ENCODE peak calls at places on chromosome 5, in seven cellular contexts. One of them, this sample, is unnamed.
A peak's percentile ranks its signal among the peaks of the same experiment; 100 is the strongest.

GRCh38 chr5:73938280-73938937 is 312.4 kb downstream of the ARHGEF28 start:
- DNase-seq in dorsolateral prefrontal cortex: no peak
- DNase-seq in cardiac fibroblast: peak; percentile 91
- DNase-seq in fibroblast of mammary gland: peak; percentile 94
- DNase-seq in BJ: peak; percentile 92
- DNase-seq in OCI-LY7: no peak
- DNase-seq in breast epithelium: peak; percentile 67
- DNase-seq in this sample: peak; percentile 96

GRCh38 chr5:91311697-91312501 is 71.2 kb downstream of the ARRDC3 start:
- DNase-seq in cardiac fibroblast: peak; percentile 99
- DNase-seq in fibroblast of mammary gland: peak; percentile 100
- DNase-seq in BJ: peak; percentile 99
- DNase-seq in OCI-LY7: peak; percentile 82
- DNase-seq in dorsolateral prefrontal cortex: no peak
- DNase-seq in breast epithelium: peak; percentile 89
- DNase-seq in this sample: peak; percentile 93

GRCh38 chr5:180872419-180872818 is 11.3 kb upstream of the ZFP62 start:
- DNase-seq in OCI-LY7: no peak
- DNase-seq in BJ: no peak
- DNase-seq in cardiac fibroblast: no peak
- DNase-seq in dorsolateral prefrontal cortex: no peak
- DNase-seq in fibroblast of mammary gland: no peak
- DNase-seq in breast epithelium: no peak
- DNase-seq in this sample: no peak

GRCh38 chr5:95864944-95865504 is 42.5 kb upstream of the GLRX start:
- DNase-seq in cardiac fibroblast: no peak
- DNase-seq in OCI-LY7: no peak
- DNase-seq in BJ: no peak
- DNase-seq in breast epithelium: no peak
- DNase-seq in fibroblast of mammary gland: no peak
- DNase-seq in dorsolateral prefrontal cortex: no peak
- DNase-seq in this sample: peak; percentile 49

GRCh38 chr5:151023651-151024050 is 3.3 kb downstream of the GPX3 start:
- DNase-seq in BJ: no peak
- DNase-seq in cardiac fibroblast: peak; percentile 89
- DNase-seq in breast epithelium: peak; percentile 66
- DNase-seq in fibroblast of mammary gland: peak; percentile 74
- DNase-seq in dorsolateral prefrontal cortex: no peak
- DNase-seq in OCI-LY7: no peak
- DNase-seq in this sample: peak; percentile 85

GRCh38 chr5:83265318-83265717 is 188.0 kb downstream of the XRCC4 start:
- DNase-seq in breast epithelium: no peak
- DNase-seq in cardiac fibroblast: peak; percentile 25
- DNase-seq in dorsolateral prefrontal cortex: no peak
- DNase-seq in fibroblast of mammary gland: no peak
- DNase-seq in OCI-LY7: no peak
- DNase-seq in BJ: no peak
- DNase-seq in this sample: no peak

GRCh38 chr5:15796557-15796956 is 296.6 kb downstream of the FBXL7 start:
- DNase-seq in BJ: no peak
- DNase-seq in OCI-LY7: no peak
- DNase-seq in breast epithelium: no peak
- DNase-seq in dorsolateral prefrontal cortex: no peak
- DNase-seq in cardiac fibroblast: no peak
- DNase-seq in fibroblast of mammary gland: no peak
- DNase-seq in this sample: no peak

GRCh38 chr5:157275403-157275802 is 9.5 kb downstream of the CYFIP2 start:
- DNase-seq in fibroblast of mammary gland: no peak
- DNase-seq in cardiac fibroblast: no peak
- DNase-seq in dorsolateral prefrontal cortex: no peak
- DNase-seq in BJ: no peak
- DNase-seq in OCI-LY7: no peak
- DNase-seq in breast epithelium: no peak
- DNase-seq in this sample: no peak

GRCh38 chr5:103744159-103744558 is 181.6 kb upstream of the NUDT12 start:
- DNase-seq in OCI-LY7: no peak
- DNase-seq in fibroblast of mammary gland: peak; percentile 75
- DNase-seq in dorsolateral prefrontal cortex: no peak
- DNase-seq in BJ: peak; percentile 61
- DNase-seq in cardiac fibroblast: peak; percentile 37
- DNase-seq in breast epithelium: no peak
- DNase-seq in this sample: no peak

GRCh38 chr5:74103131-74104023 is 477.4 kb downstream of the ARHGEF28 start:
- DNase-seq in OCI-LY7: no peak
- DNase-seq in dorsolateral prefrontal cortex: no peak
- DNase-seq in cardiac fibroblast: no peak
- DNase-seq in breast epithelium: peak; percentile 35
- DNase-seq in BJ: no peak
- DNase-seq in fibroblast of mammary gland: no peak
- DNase-seq in this sample: peak; percentile 60

GRCh38 chr5:38922199-38922598 is 76.4 kb downstream of the OSMR start:
- DNase-seq in cardiac fibroblast: peak; percentile 64
- DNase-seq in breast epithelium: no peak
- DNase-seq in fibroblast of mammary gland: peak; percentile 60
- DNase-seq in OCI-LY7: peak; percentile 29
- DNase-seq in dorsolateral prefrontal cortex: peak; percentile 55
- DNase-seq in BJ: no peak
- DNase-seq in this sample: peak; percentile 67

GRCh38 chr5:76074487-76074886 is 8.7 kb upstream of the SV2C start:
- DNase-seq in OCI-LY7: peak; percentile 30
- DNase-seq in BJ: no peak
- DNase-seq in fibroblast of mammary gland: no peak
- DNase-seq in dorsolateral prefrontal cortex: no peak
- DNase-seq in breast epithelium: no peak
- DNase-seq in cardiac fibroblast: no peak
- DNase-seq in this sample: no peak

GRCh38 chr5:63961598-63962161 is 565 bp downstream of the HTR1A start:
- DNase-seq in breast epithelium: no peak
- DNase-seq in fibroblast of mammary gland: no peak
- DNase-seq in OCI-LY7: no peak
- DNase-seq in BJ: no peak
- DNase-seq in dorsolateral prefrontal cortex: no peak
- DNase-seq in cardiac fibroblast: no peak
- DNase-seq in this sample: no peak

GRCh38 chr5:419970-420369 is 23.0 kb upstream of the EXOC3 start:
- DNase-seq in fibroblast of mammary gland: no peak
- DNase-seq in cardiac fibroblast: peak; percentile 30
- DNase-seq in BJ: no peak
- DNase-seq in OCI-LY7: no peak
- DNase-seq in breast epithelium: no peak
- DNase-seq in dorsolateral prefrontal cortex: peak; percentile 7
- DNase-seq in this sample: no peak

GRCh38 chr5:172952034-172952511 is 7.2 kb upstream of the RPL26L1 start:
- DNase-seq in cardiac fibroblast: peak; percentile 39
- DNase-seq in breast epithelium: no peak
- DNase-seq in fibroblast of mammary gland: no peak
- DNase-seq in BJ: peak; percentile 74
- DNase-seq in OCI-LY7: no peak
- DNase-seq in dorsolateral prefrontal cortex: no peak
- DNase-seq in this sample: no peak

GRCh38 chr5:94361161-94361560 is 257.2 kb downstream of the KIAA0825 start:
- DNase-seq in fibroblast of mammary gland: peak; percentile 54
- DNase-seq in cardiac fibroblast: no peak
- DNase-seq in OCI-LY7: no peak
- DNase-seq in breast epithelium: no peak
- DNase-seq in dorsolateral prefrontal cortex: no peak
- DNase-seq in BJ: no peak
- DNase-seq in this sample: peak; percentile 29
- H3K4me3 ChIP-seq in fibroblast of mammary gland: no peak overlapping the region
- H3K4me3 ChIP-seq in cardiac fibroblast: no peak overlapping the region
- H3K4me3 ChIP-seq in OCI-LY7: no peak overlapping the region
- H3K4me3 ChIP-seq in breast epithelium: no peak overlapping the region
- H3K4me3 ChIP-seq in dorsolateral prefrontal cortex: no peak overlapping the region
- H3K4me3 ChIP-seq in BJ: no peak overlapping the region
- H3K4me3 ChIP-seq in this sample: no peak overlapping the region

DNA sequence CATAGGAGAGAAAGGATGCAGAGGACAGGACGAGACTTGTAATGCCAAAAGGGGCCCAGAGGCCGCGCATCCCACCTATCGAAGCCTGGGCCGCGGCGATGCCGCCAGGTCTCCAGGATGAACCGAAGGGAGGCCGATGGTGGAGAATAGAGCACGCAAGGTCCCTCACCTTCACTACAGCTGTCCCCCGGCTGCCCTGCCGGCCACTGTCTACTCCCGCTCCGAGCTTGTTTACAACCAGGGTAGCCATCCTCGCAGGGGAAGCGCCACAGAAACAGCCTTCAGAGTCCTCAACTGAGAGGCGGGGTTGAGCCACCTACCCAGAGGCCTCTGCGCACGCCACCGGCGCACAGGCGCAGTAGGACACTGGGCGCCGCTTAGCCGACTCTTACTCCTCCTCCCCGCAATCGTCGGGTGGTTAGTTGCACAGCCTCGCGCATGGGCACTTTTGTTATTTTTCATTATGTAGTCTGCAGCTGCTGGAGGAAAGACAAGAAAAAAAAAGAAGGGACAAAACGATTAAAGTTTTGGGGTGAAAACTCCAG is at the start of gene TRIM23:
- DNase-seq in BJ: peak; percentile 72
- DNase-seq in fibroblast of mammary gland: peak; percentile 90
- DNase-seq in breast epithelium: peak; percentile 89
- DNase-seq in cardiac fibroblast: peak; percentile 95
- DNase-seq in OCI-LY7: peak; percentile 95
- DNase-seq in dorsolateral prefrontal cortex: peak; percentile 91
- DNase-seq in this sample: peak; percentile 95
- TF ChIP-seq CTCF in BJ: peak; percentile 18
- TF ChIP-seq CTCF in fibroblast of mammary gland: peak; percentile 6
- TF ChIP-seq CTCF in breast epithelium: no peak
- TF ChIP-seq CTCF in cardiac fibroblast: peak; percentile 8
- TF ChIP-seq CTCF in OCI-LY7: no peak
- TF ChIP-seq CTCF in dorsolateral prefrontal cortex: no peak
- TF ChIP-seq CTCF in this sample: no peak

GRCh38 chr5:1552469-1553255 is 28.9 kb upstream of the LPCAT1 start:
- DNase-seq in breast epithelium: peak; percentile 15
- DNase-seq in OCI-LY7: no peak
- DNase-seq in dorsolateral prefrontal cortex: peak; percentile 96
- DNase-seq in BJ: no peak
- DNase-seq in fibroblast of mammary gland: no peak
- DNase-seq in cardiac fibroblast: peak; percentile 58
- DNase-seq in this sample: peak; percentile 19
- H3K4me3 ChIP-seq in breast epithelium: no peak overlapping the region
- H3K4me3 ChIP-seq in OCI-LY7: no peak overlapping the region
- H3K4me3 ChIP-seq in dorsolateral prefrontal cortex: peak overlapping the region; percentile 13
- H3K4me3 ChIP-seq in BJ: no peak overlapping the region
- H3K4me3 ChIP-seq in fibroblast of mammary gland: no peak overlapping the region
- H3K4me3 ChIP-seq in cardiac fibroblast: no peak overlapping the region
- H3K4me3 ChIP-seq in this sample: no peak overlapping the region

DNA sequence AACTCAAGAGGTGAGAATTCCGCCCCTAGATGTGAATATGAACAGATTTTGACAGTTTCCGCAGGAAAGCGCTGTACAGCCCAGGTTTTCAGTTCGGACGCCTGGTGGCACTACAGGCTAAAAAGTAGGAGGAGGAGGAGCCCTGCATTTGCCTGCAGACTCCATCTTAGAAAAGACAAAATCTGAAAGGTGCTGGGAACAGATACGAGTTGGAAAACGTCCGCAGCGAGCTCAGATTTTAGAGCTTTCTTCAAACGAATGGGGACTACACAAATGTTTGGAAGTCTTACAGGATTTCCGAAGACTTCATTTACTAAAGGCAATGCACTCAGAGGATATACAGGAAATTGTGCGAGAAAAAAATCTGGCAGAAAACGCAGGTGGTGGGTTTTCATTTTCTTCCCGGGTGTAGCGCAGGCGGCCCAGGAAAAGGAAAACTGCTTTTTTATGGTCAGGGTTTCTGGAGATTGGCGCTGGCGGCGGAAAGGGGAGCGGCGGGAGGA is 9.9 kb upstream of the PCDHB2 start:
- DNase-seq in breast epithelium: peak; percentile 32
- DNase-seq in OCI-LY7: no peak
- DNase-seq in cardiac fibroblast: peak; percentile 34
- DNase-seq in BJ: peak; percentile 14
- DNase-seq in fibroblast of mammary gland: peak; percentile 49
- DNase-seq in dorsolateral prefrontal cortex: no peak
- DNase-seq in this sample: peak; percentile 56
- TF ChIP-seq CTCF in breast epithelium: peak; percentile 14
- TF ChIP-seq CTCF in OCI-LY7: no peak
- TF ChIP-seq CTCF in cardiac fibroblast: peak; percentile 61
- TF ChIP-seq CTCF in BJ: peak; percentile 61
- TF ChIP-seq CTCF in fibroblast of mammary gland: peak; percentile 51
- TF ChIP-seq CTCF in dorsolateral prefrontal cortex: peak; percentile 69
- TF ChIP-seq CTCF in this sample: peak; percentile 52

GRCh38 chr5:88688981-88689661 is 193.9 kb downstream of the MEF2C start:
- DNase-seq in breast epithelium: no peak
- DNase-seq in cardiac fibroblast: no peak
- DNase-seq in BJ: no peak
- DNase-seq in OCI-LY7: no peak
- DNase-seq in dorsolateral prefrontal cortex: no peak
- DNase-seq in fibroblast of mammary gland: no peak
- DNase-seq in this sample: peak; percentile 43
- H3K4me3 ChIP-seq in breast epithelium: no peak overlapping the region
- H3K4me3 ChIP-seq in cardiac fibroblast: no peak overlapping the region
- H3K4me3 ChIP-seq in BJ: no peak overlapping the region
- H3K4me3 ChIP-seq in OCI-LY7: no peak overlapping the region
- H3K4me3 ChIP-seq in dorsolateral prefrontal cortex: peak overlapping the region; percentile 57
- H3K4me3 ChIP-seq in fibroblast of mammary gland: no peak overlapping the region
- H3K4me3 ChIP-seq in this sample: no peak overlapping the region

GRCh38 chr5:59506285-59506877 is 387.1 kb downstream of the PDE4D start:
- DNase-seq in dorsolateral prefrontal cortex: no peak
- DNase-seq in OCI-LY7: peak; percentile 57
- DNase-seq in BJ: no peak
- DNase-seq in cardiac fibroblast: peak; percentile 67
- DNase-seq in breast epithelium: no peak
- DNase-seq in fibroblast of mammary gland: peak; percentile 56
- DNase-seq in this sample: peak; percentile 53
- TF ChIP-seq CTCF in dorsolateral prefrontal cortex: peak; percentile 64
- TF ChIP-seq CTCF in OCI-LY7: peak; percentile 92
- TF ChIP-seq CTCF in BJ: peak; percentile 26
- TF ChIP-seq CTCF in cardiac fibroblast: peak; percentile 32
- TF ChIP-seq CTCF in breast epithelium: no peak
- TF ChIP-seq CTCF in fibroblast of mammary gland: peak; percentile 52
- TF ChIP-seq CTCF in this sample: peak; percentile 35

GRCh38 chr5:139903450-139903804 is 107.8 kb downstream of the PSD2 start:
- DNase-seq in OCI-LY7: no peak
- DNase-seq in cardiac fibroblast: no peak
- DNase-seq in breast epithelium: no peak
- DNase-seq in fibroblast of mammary gland: no peak
- DNase-seq in BJ: no peak
- DNase-seq in dorsolateral prefrontal cortex: no peak
- DNase-seq in this sample: no peak
- H3K4me3 ChIP-seq in OCI-LY7: no peak overlapping the region
- H3K4me3 ChIP-seq in cardiac fibroblast: no peak overlapping the region
- H3K4me3 ChIP-seq in breast epithelium: peak overlapping the region; percentile 69
- H3K4me3 ChIP-seq in fibroblast of mammary gland: no peak overlapping the region
- H3K4me3 ChIP-seq in BJ: no peak overlapping the region
- H3K4me3 ChIP-seq in dorsolateral prefrontal cortex: peak overlapping the region; percentile 47
- H3K4me3 ChIP-seq in this sample: no peak overlapping the region

GRCh38 chr5:179276838-179277395 is 68.3 kb downstream of the ADAMTS2 start:
- DNase-seq in breast epithelium: no peak
- DNase-seq in OCI-LY7: no peak
- DNase-seq in cardiac fibroblast: no peak
- DNase-seq in BJ: no peak
- DNase-seq in dorsolateral prefrontal cortex: no peak
- DNase-seq in fibroblast of mammary gland: no peak
- DNase-seq in this sample: no peak
- TF ChIP-seq CTCF in breast epithelium: no peak
- TF ChIP-seq CTCF in OCI-LY7: no peak
- TF ChIP-seq CTCF in cardiac fibroblast: peak; percentile 23
- TF ChIP-seq CTCF in BJ: no peak
- TF ChIP-seq CTCF in dorsolateral prefrontal cortex: no peak
- TF ChIP-seq CTCF in fibroblast of mammary gland: peak; percentile 29
- TF ChIP-seq CTCF in this sample: no peak